ENCODE peak calls at places on chromosomes 3 and 15, in four cellular contexts. I is heart right ventricle; L is activated T-helper 1 cell treated with anti-CD3 and anti-CD28 coated beads, Interleukin-2, amount 50 U/mL, for 16 hours; B is kidney epithelial cell. Q is an unnamed sample.

GRCh38 chr15:85047271-85047948 is 65.8 kb downstream of the PDE8A start:
- DNase-seq in I (no peak), B (peak), L (no peak), Q (no peak)

GRCh38 chr3:195885036-195885871 is 23.1 kb downstream of the TNK2 start:
- DNase-seq in L (no peak), I (peak), B (no peak), Q (no peak)

GRCh38 chr3:32531010-32531647 is 28.5 kb upstream of the CMTM6 start:
- DNase-seq in I (no peak), L (no peak), B (no peak), Q (no peak)

GRCh38 chr3:9876991-9877390 is 3.1 kb downstream of the CIDEC start:
- DNase-seq in I (no peak), B (no peak), L (no peak), Q (no peak)

GRCh38 chr3:16849240-16849639 is 35.5 kb upstream of the PLCL2 start:
- DNase-seq in L (peak), B (no peak), I (peak), Q (peak)

GRCh38 chr3:64945171-64945684 is 257.4 kb upstream of the ADAMTS9 start:
- DNase-seq in B (no peak), I (no peak), L (no peak), Q (no peak)

GRCh38 chr15:48059786-48060185 is 61.0 kb upstream of the SLC24A5 start:
- DNase-seq in B (no peak), I (peak), L (no peak), Q (no peak)

GRCh38 chr15:63250312-63250965 is 27.0 kb upstream of the APH1B start:
- DNase-seq in B (peak), I (no peak), L (no peak), Q (no peak)

GRCh38 chr3:98573231-98573728 is 20.1 kb downstream of the CPOX start:
- DNase-seq in I (no peak), L (no peak), B (no peak), Q (no peak)

GRCh38 chr15:63861946-63862517 is 28.3 kb upstream of the HERC1 start:
- DNase-seq in I (no peak), B (no peak), L (no peak), Q (no peak)

GRCh38 chr3:148128136-148128535 is 569.6 kb upstream of the AGTR1 start:
- DNase-seq in L (no peak), B (no peak), I (no peak), Q (no peak)

GRCh38 chr15:85693277-85693676 is 101.4 kb downstream of the KLHL25 start:
- DNase-seq in B (no peak), I (no peak), L (no peak), Q (no peak)

GRCh38 chr3:84738101-84738500 is 220.7 kb upstream of the CADM2 start:
- DNase-seq in B (no peak), L (no peak), I (no peak), Q (peak)

GRCh38 chr3:50495609-50496423 is 7.6 kb downstream of the CACNA2D2 start:
- DNase-seq in B (no peak), L (no peak), I (no peak), Q (no peak)

GRCh38 chr3:61030469-61031035 is 220.7 kb downstream of the FHIT start:
- DNase-seq in L (no peak), B (peak), I (no peak), Q (no peak)

GRCh38 chr15:98855067-98855814 is 152.4 kb downstream of the PGPEP1L start:
- DNase-seq in B (no peak), L (no peak), I (no peak), Q (no peak)

GRCh38 chr3:118977671-118978392 is 56.8 kb downstream of the IGSF11 start:
- DNase-seq in L (no peak), B (no peak), I (no peak), Q (no peak)

GRCh38 chr3:188881954-188882641 is 289.7 kb upstream of the TPRG1 start:
- DNase-seq in I (no peak), B (peak), L (no peak), Q (no peak)

GRCh38 chr3:172853005-172853404 is 102.5 kb downstream of the ECT2 start:
- DNase-seq in L (no peak), B (no peak), I (no peak), Q (no peak)

GRCh38 chr3:28295819-28296364 is 52.6 kb upstream of the ZCWPW2 start:
- DNase-seq in B (no peak), I (no peak), L (no peak), Q (no peak)

GRCh38 chr3:73225161-73225861 is 163.9 kb downstream of the EBLN2 start:
- DNase-seq in I (no peak), B (no peak), L (no peak), Q (no peak)

GRCh38 chr15:62549345-62549970 is 384.4 kb upstream of the C2CD4B start:
- DNase-seq in I (no peak), B (no peak), L (no peak), Q (no peak)

GRCh38 chr3:141383555-141384129 is 15.3 kb downstream of the ZBTB38 start:
- DNase-seq in I (no peak), L (no peak), B (no peak), Q (peak)

GRCh38 chr3:144053121-144053520 is 81.5 kb downstream of the DIPK2A start:
- DNase-seq in B (no peak), L (no peak), I (no peak), Q (no peak)

GRCh38 chr3:19920401-19921075 is 13.5 kb downstream of the EFHB start:
- DNase-seq in I (no peak), L (no peak), B (peak), Q (no peak)

GRCh38 chr15:89442671-89443307 is 53.6 kb downstream of the RHCG start:
- DNase-seq in I (no peak), L (no peak), B (no peak), Q (peak)

GRCh38 chr3:195807681-195808121 is 4.0 kb downstream of the MUC4 start:
- DNase-seq in B (no peak), I (no peak), L (no peak), Q (no peak)

GRCh38 chr15:96089396-96090058 is 241.0 kb upstream of the NR2F2 start:
- DNase-seq in B (no peak), L (no peak), I (no peak), Q (no peak)

GRCh38 chr3:9101286-9101685 is 138.0 kb upstream of the RAD18 start:
- DNase-seq in I (no peak), L (no peak), B (no peak), Q (no peak)

GRCh38 chr3:195732951-195733350 is 12.2 kb downstream of the MUC20 start:
- DNase-seq in L (no peak), I (no peak), B (no peak), Q (no peak)

Q was measured in NCI-H1092.